ENCODE peak calls at places on chromosomes 12 and 14, in nine cellular contexts. F is upper lobe of right lung, T is heart left ventricle, C is neural progenitor cell, U is lower lobe of right lung, Y is stomach, K is left ventricle myocardium inferior, G is Karpas-422, P is lung. X is an unnamed sample.

GRCh38 chr12:128790221-128790620 is 33.5 kb downstream of the SLC15A4 start:
- DNase-seq in U (no peak), K (no peak), G (no peak), F (peak; percentile 28), Y (no peak), P (no peak), T (no peak), C (no peak), X (no peak)

GRCh38 chr12:75571204-75571603 is 59.8 kb upstream of the KRR1 start:
- DNase-seq in T (no peak), K (no peak), U (no peak), Y (no peak), P (no peak), G (no peak), C (no peak), F (no peak), X (no peak)

GRCh38 chr12:112463478-112463877 is 44.7 kb downstream of the PTPN11 start:
- DNase-seq in K (no peak), T (no peak), U (no peak), P (no peak), C (no peak), Y (no peak), F (no peak), G (no peak), X (no peak)

GRCh38 chr14:23910081-23910875 is 43.3 kb upstream of the DHRS4 start:
- DNase-seq in K (no peak), G (peak; percentile 87), Y (peak; percentile 69), U (no peak), F (no peak), C (peak; percentile 69), P (peak; percentile 36), T (no peak), X (no peak)

GRCh38 chr14:69154779-69155178 is 1.9 kb upstream of the DCAF5 start:
- DNase-seq in G (peak; percentile 74), T (no peak), K (no peak), F (no peak), Y (peak; percentile 55), C (peak; percentile 38), P (peak; percentile 40), U (no peak), X (no peak)

GRCh38 chr12:19183121-19183838 is 53.7 kb downstream of the PLEKHA5 start:
- DNase-seq in T (no peak), K (no peak), F (no peak), G (peak; percentile 45), P (no peak), C (peak; percentile 20), Y (no peak), U (no peak), X (no peak)

GRCh38 chr12:124555168-124555928 is 12.1 kb downstream of the NCOR2 start:
- DNase-seq in C (no peak), U (no peak), T (no peak), K (no peak), F (no peak), Y (no peak), P (no peak), G (no peak), X (no peak)

GRCh38 chr12:76422878-76423438 is 74.7 kb upstream of the BBS10 start:
- DNase-seq in G (no peak), C (no peak), P (no peak), U (no peak), K (no peak), T (no peak), Y (no peak), F (no peak), X (no peak)

GRCh38 chr14:35340616-35341453 is 48.7 kb downstream of the PSMA6 start:
- DNase-seq in F (no peak), G (no peak), C (no peak), K (no peak), Y (no peak), P (no peak), U (no peak), T (no peak), X (no peak)
- H3K4me1 ChIP-seq in F (peaks cover 83% of the 10 kb centered on the region), G (peaks cover 7% of the 10 kb centered on the region), C (peaks cover 20% of the 10 kb centered on the region), K (peaks cover 70% of the 10 kb centered on the region), Y (peaks cover 82% of the 10 kb centered on the region), P (peaks cover 5% of the 10 kb centered on the region), U (peaks cover 87% of the 10 kb centered on the region), T (peaks cover 43% of the 10 kb centered on the region), X (no peaks in the 10 kb centered on the region)

GRCh38 chr14:52325126-52325525 is 11.0 kb downstream of the PTGER2 start:
- DNase-seq in K (no peak), P (no peak), Y (no peak), G (peak; percentile 85), F (no peak), T (no peak), U (no peak), C (no peak), X (no peak)

GRCh38 chr14:52329678-52330376 is 15.7 kb downstream of the PTGER2 start:
- DNase-seq in F (no peak), P (no peak), K (no peak), Y (no peak), G (no peak), T (no peak), U (no peak), C (no peak), X (no peak)

GRCh38 chr14:52325632-52326031 is 11.5 kb downstream of the PTGER2 start:
- DNase-seq in U (no peak), C (no peak), Y (no peak), P (no peak), T (no peak), K (no peak), G (no peak), F (no peak), X (no peak)

GRCh38 chr14:52328286-52328685 is 14.2 kb downstream of the PTGER2 start:
- DNase-seq in K (no peak), Y (no peak), F (no peak), G (no peak), T (no peak), U (no peak), P (no peak), C (no peak), X (no peak)

DNA sequence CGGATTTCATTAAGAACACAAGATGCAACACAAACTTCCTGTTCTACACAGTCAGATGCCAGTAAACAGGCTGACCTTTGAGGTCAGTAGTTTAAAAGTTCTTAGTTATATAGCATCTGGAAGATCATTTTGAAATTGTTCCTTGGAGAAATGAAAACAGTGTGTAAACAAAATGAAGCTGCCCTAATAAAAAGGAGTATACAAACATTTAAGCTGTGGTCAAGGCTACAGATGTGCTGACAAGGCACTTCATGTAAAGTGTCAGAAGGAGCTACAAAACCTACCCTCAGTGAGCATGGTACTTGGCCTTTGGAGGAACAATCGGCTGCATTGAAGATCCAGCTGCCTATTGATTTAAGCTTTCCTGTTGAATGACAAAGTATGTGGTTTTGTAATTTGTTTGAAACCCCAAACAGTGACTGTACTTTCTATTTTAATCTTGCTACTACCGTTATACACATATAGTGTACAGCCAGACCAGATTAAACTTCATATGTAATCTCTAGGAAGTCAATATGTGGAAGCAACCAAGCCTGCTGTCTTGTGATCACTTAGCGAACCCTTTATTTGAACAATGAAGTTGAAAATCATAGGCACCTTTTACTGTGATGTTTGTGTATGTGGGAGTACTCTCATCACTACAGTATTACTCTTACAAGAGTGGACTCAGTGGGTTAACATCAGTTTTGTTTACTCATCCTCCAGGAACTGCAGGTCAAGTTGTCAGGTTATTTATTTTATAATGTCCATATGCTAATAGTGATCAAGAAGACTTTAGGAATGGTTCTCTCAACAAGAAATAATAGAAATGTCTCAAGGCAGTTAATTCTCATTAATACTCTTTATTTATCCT is 13.5 kb downstream of the PTGER2 start:
- DNase-seq in C (no peak), F (no peak), T (no peak), P (no peak), K (no peak), G (no peak), Y (no peak), U (no peak), X (no peak)
- H3K4me3 ChIP-seq in C (no peak overlapping the region), F (no peak overlapping the region), T (no peak overlapping the region), P (no peak overlapping the region), K (no peak overlapping the region), G (no peak overlapping the region), Y (no peak overlapping the region), U (no peak overlapping the region), X (no peak overlapping the region)

GRCh38 chr14:104656014-104656714 is 33.3 kb upstream of the INF2 start:
- DNase-seq in G (peak; percentile 87), K (no peak), Y (no peak), T (no peak), F (no peak), P (no peak), C (no peak), U (no peak), X (no peak)

GRCh38 chr14:104658325-104658712 is 31.1 kb upstream of the INF2 start:
- DNase-seq in C (no peak), U (no peak), T (no peak), Y (no peak), F (no peak), K (no peak), P (no peak), G (no peak), X (no peak)

GRCh38 chr14:104657114-104657524 is 32.3 kb upstream of the INF2 start:
- DNase-seq in G (peak; percentile 96), P (no peak), U (no peak), T (no peak), Y (no peak), K (no peak), C (no peak), F (peak; percentile 67), X (no peak)

GRCh38 chr14:104659146-104659545 is 30.3 kb upstream of the INF2 start:
- DNase-seq in G (no peak), U (no peak), Y (no peak), C (no peak), K (no peak), P (no peak), F (no peak), T (no peak), X (no peak)

GRCh38 chr14:104657563-104658324 is 31.7 kb upstream of the INF2 start:
- DNase-seq in T (no peak), G (peak; percentile 92), F (no peak), C (no peak), K (no peak), P (no peak), U (no peak), Y (no peak), X (no peak)
- H3K27ac ChIP-seq in T (no peak overlapping the region), G (peak overlapping the region; percentile 88), F (no peak overlapping the region), C (no peak overlapping the region), K (no peak overlapping the region), P (no peak overlapping the region), U (no peak overlapping the region), Y (no peak overlapping the region), X (no peak overlapping the region)

GRCh38 chr12:46518729-46519128 is 146.2 kb upstream of the SLC38A2 start:
- DNase-seq in T (no peak), U (no peak), C (no peak), F (no peak), G (no peak), K (no peak), Y (no peak), P (no peak), X (no peak)
- H3K4me1 ChIP-seq in T (peaks cover 3% of the 10 kb centered on the region), U (peaks cover 23% of the 10 kb centered on the region), C (peaks cover 22% of the 10 kb centered on the region), F (peaks cover 5% of the 10 kb centered on the region), G (no peaks in the 10 kb centered on the region), K (peaks cover 46% of the 10 kb centered on the region), Y (peaks cover 39% of the 10 kb centered on the region), P (peaks cover 6% of the 10 kb centered on the region), X (peaks cover 19% of the 10 kb centered on the region)

X was measured in CD4-positive, alpha-beta memory T cell.